ENCODE peak calls at places on chromosomes 4 and X, in six cellular contexts. One of them, this sample, is unnamed.

GRCh38 chrX:109403927-109404326 is 78.0 kb downstream of the GUCY2F start:
- DNase-seq in hippocampal formation: no peak
- DNase-seq in mucosa of descending colon: no peak
- DNase-seq in pulmonary artery endothelial cell: no peak
- DNase-seq in activated CD8-positive, alpha-beta memory T cell treated with anti-CD3 and anti-CD28 coated beads for 48 hours: no peak
- DNase-seq in AG09309: no peak
- DNase-seq in this sample: no peak

GRCh38 chr4:141643557-141643956 is 7.2 kb downstream of the IL15 start:
- DNase-seq in activated CD8-positive, alpha-beta memory T cell treated with anti-CD3 and anti-CD28 coated beads for 48 hours: no peak
- DNase-seq in hippocampal formation: no peak
- DNase-seq in pulmonary artery endothelial cell: no peak
- DNase-seq in mucosa of descending colon: no peak
- DNase-seq in AG09309: no peak
- DNase-seq in this sample: no peak

GRCh38 chrX:93354651-93355050 is 318.7 kb downstream of the NAP1L3 start:
- DNase-seq in mucosa of descending colon: no peak
- DNase-seq in hippocampal formation: no peak
- DNase-seq in activated CD8-positive, alpha-beta memory T cell treated with anti-CD3 and anti-CD28 coated beads for 48 hours: no peak
- DNase-seq in AG09309: no peak
- DNase-seq in pulmonary artery endothelial cell: no peak
- DNase-seq in this sample: no peak

GRCh38 chr4:8316911-8317351 is 47.4 kb downstream of the HTRA3 start:
- DNase-seq in AG09309: no peak
- DNase-seq in activated CD8-positive, alpha-beta memory T cell treated with anti-CD3 and anti-CD28 coated beads for 48 hours: no peak
- DNase-seq in pulmonary artery endothelial cell: no peak
- DNase-seq in mucosa of descending colon: no peak
- DNase-seq in hippocampal formation: no peak
- DNase-seq in this sample: peak

GRCh38 chr4:47145630-47146029 is 114.3 kb downstream of the GABRB1 start:
- DNase-seq in activated CD8-positive, alpha-beta memory T cell treated with anti-CD3 and anti-CD28 coated beads for 48 hours: no peak
- DNase-seq in hippocampal formation: no peak
- DNase-seq in AG09309: no peak
- DNase-seq in pulmonary artery endothelial cell: no peak
- DNase-seq in mucosa of descending colon: no peak
- DNase-seq in this sample: no peak

GRCh38 chr4:173074501-173074946 is 94.1 kb upstream of the GALNT7 start:
- DNase-seq in hippocampal formation: no peak
- DNase-seq in pulmonary artery endothelial cell: no peak
- DNase-seq in mucosa of descending colon: no peak
- DNase-seq in activated CD8-positive, alpha-beta memory T cell treated with anti-CD3 and anti-CD28 coated beads for 48 hours: no peak
- DNase-seq in AG09309: peak
- DNase-seq in this sample: no peak

GRCh38 chrX:11470231-11470630 is 177.0 kb downstream of the AMELX start:
- DNase-seq in pulmonary artery endothelial cell: peak
- DNase-seq in activated CD8-positive, alpha-beta memory T cell treated with anti-CD3 and anti-CD28 coated beads for 48 hours: no peak
- DNase-seq in AG09309: peak
- DNase-seq in hippocampal formation: no peak
- DNase-seq in mucosa of descending colon: no peak
- DNase-seq in this sample: no peak

GRCh38 chrX:115642895-115643530 is 82.0 kb downstream of the PLS3 start:
- DNase-seq in pulmonary artery endothelial cell: peak
- DNase-seq in activated CD8-positive, alpha-beta memory T cell treated with anti-CD3 and anti-CD28 coated beads for 48 hours: no peak
- DNase-seq in AG09309: peak
- DNase-seq in hippocampal formation: no peak
- DNase-seq in mucosa of descending colon: peak
- DNase-seq in this sample: no peak

GRCh38 chr4:3762264-3762663 is 3.9 kb upstream of the ADRA2C start:
- DNase-seq in pulmonary artery endothelial cell: no peak
- DNase-seq in mucosa of descending colon: no peak
- DNase-seq in activated CD8-positive, alpha-beta memory T cell treated with anti-CD3 and anti-CD28 coated beads for 48 hours: no peak
- DNase-seq in AG09309: no peak
- DNase-seq in hippocampal formation: no peak
- DNase-seq in this sample: no peak

GRCh38 chr4:184506527-184507121 is 32.3 kb upstream of the IRF2 start:
- DNase-seq in pulmonary artery endothelial cell: no peak
- DNase-seq in activated CD8-positive, alpha-beta memory T cell treated with anti-CD3 and anti-CD28 coated beads for 48 hours: no peak
- DNase-seq in mucosa of descending colon: peak
- DNase-seq in AG09309: no peak
- DNase-seq in hippocampal formation: peak
- DNase-seq in this sample: no peak